ENCODE peak calls at places on chromosomes 16 and 17, in six cellular contexts. L, R, Z, A, G and J are unnamed samples.

GRCh38 chr16:20175358-20175757 is 101.7 kb upstream of the GPR139 start:
- DNase-seq in G (no peak), R (no peak), L (no peak), A (no peak), Z (no peak), J (no peak)

GRCh38 chr16:75105306-75106061 is 11.1 kb downstream of the LDHD start:
- DNase-seq in G (peak), A (no peak), R (no peak), L (no peak), Z (peak), J (no peak)

GRCh38 chr16:4684030-4684715 is 9.2 kb upstream of the NUDT16L1 start:
- DNase-seq in G (no peak), A (no peak), R (no peak), L (no peak), Z (no peak), J (no peak)

GRCh38 chr16:88413231-88413630 is 30.5 kb downstream of the ZNF469 start:
- DNase-seq in Z (no peak), R (no peak), L (no peak), G (no peak), A (no peak), J (no peak)

GRCh38 chr16:30482366-30482765 is 9.8 kb downstream of the ITGAL start:
- DNase-seq in R (no peak), L (no peak), A (no peak), Z (no peak), G (no peak), J (no peak)

GRCh38 chr16:57352636-57353047 is 5.9 kb upstream of the CCL22 start:
- DNase-seq in Z (no peak), G (no peak), R (no peak), L (no peak), A (no peak), J (no peak)

GRCh38 chr17:6477831-6478383 is 33.7 kb downstream of the PIMREG start:
- DNase-seq in G (no peak), R (no peak), L (no peak), Z (no peak), A (no peak), J (no peak)

GRCh38 chr17:4902540-4902939 is 358 bp downstream of the CHRNE start:
- DNase-seq in L (no peak), A (no peak), G (no peak), R (no peak), Z (no peak), J (peak)